ENCODE peak calls at places on chromosomes 2 and 18, in four cellular contexts. E, O, B and S are unnamed samples.
A peak's percentile ranks its signal among the peaks of the same experiment; 100 is the strongest.

GRCh38 chr18:41745166-41746049 is 209.6 kb upstream of the PIK3C3 start:
- DNase-seq in O (peak; percentile 56), E (peak; percentile 28), B (peak; percentile 31), S (no peak)

GRCh38 chr2:18829331-18829902 is 240.0 kb upstream of the NT5C1B start:
- DNase-seq in B (no peak), E (peak; percentile 6), O (no peak), S (peak; percentile 55)

GRCh38 chr2:201084863-201085262 is 13.1 kb downstream of the NDUFB3 start:
- DNase-seq in E (no peak), B (no peak), O (no peak), S (no peak)

GRCh38 chr2:883260-884026 is 67.2 kb upstream of the SNTG2 start:
- DNase-seq in B (no peak), E (no peak), O (no peak), S (no peak)

GRCh38 chr2:200308421-200309295 is 2.2 kb downstream of the SPATS2L start:
- DNase-seq in E (no peak), B (no peak), O (no peak), S (no peak)

GRCh38 chr2:73700111-73700510 is 37.0 kb downstream of the TPRKB start:
- DNase-seq in O (no peak), B (no peak), E (no peak), S (no peak)

GRCh38 chr2:216974321-216975302 is 114.7 kb upstream of the TNP1 start:
- DNase-seq in O (no peak), B (peak; percentile 30), E (no peak), S (no peak)

GRCh38 chr18:2846638-2847340 is at the start of gene EMILIN2:
- DNase-seq in O (peak; percentile 93), E (no peak), B (peak; percentile 72), S (no peak)

GRCh38 chr18:36411745-36412168 is 114.2 kb downstream of the FHOD3 start:
- DNase-seq in B (no peak), O (peak; percentile 13), E (no peak), S (no peak)

GRCh38 chr18:48824231-48824970 is 126.4 kb downstream of the SMAD7 start:
- DNase-seq in O (no peak), B (no peak), E (no peak), S (no peak)

GRCh38 chr2:1887106-1887505 is 142.8 kb upstream of the PXDN start:
- DNase-seq in O (no peak), E (no peak), B (no peak), S (no peak)

GRCh38 chr2:234448506-234449169 is 48.2 kb downstream of the ARL4C start:
- DNase-seq in O (no peak), E (no peak), B (no peak), S (no peak)

GRCh38 chr2:52659536-52659935 is 1108.1 kb upstream of the CHAC2 start:
- DNase-seq in E (peak; percentile 16), B (no peak), O (no peak), S (peak; percentile 26)

GRCh38 chr2:120625865-120626560 is 109.7 kb upstream of the GLI2 start:
- DNase-seq in E (no peak), B (no peak), O (no peak), S (no peak)

GRCh38 chr2:111140815-111141214 is 20.1 kb downstream of the BCL2L11 start:
- DNase-seq in O (no peak), E (no peak), B (no peak), S (no peak)

GRCh38 chr2:56099967-56100366 is 83.8 kb upstream of the CCDC85A start:
- DNase-seq in O (no peak), B (no peak), E (no peak), S (no peak)

GRCh38 chr2:21944536-21944935 is 820.8 kb downstream of the TDRD15 start:
- DNase-seq in O (no peak), E (no peak), B (no peak), S (no peak)

GRCh38 chr2:227186751-227187150 is 22.3 kb downstream of the COL4A3 start:
- DNase-seq in E (no peak), O (peak; percentile 55), B (no peak), S (no peak)

GRCh38 chr2:56248965-56249742 is 65.4 kb downstream of the CCDC85A start:
- DNase-seq in B (no peak), E (no peak), O (no peak), S (no peak)

GRCh38 chr2:233602076-233602475 is 15.4 kb upstream of the UGT1A8 start:
- DNase-seq in O (no peak), E (no peak), B (no peak), S (no peak)

GRCh38 chr2:2638516-2638915 is 307.4 kb upstream of the MYT1L start:
- DNase-seq in B (no peak), E (no peak), O (no peak), S (no peak)